ENCODE peak calls at places on chromosomes 16 and 17, in four cellular contexts. V is upper lobe of right lung, Y is cardiac fibroblast, P is lower lobe of right lung. F is an unnamed sample.

GRCh38 chr17:74813793-74814192 is 37.6 kb upstream of the NAT9 start:
- DNase-seq in P (no peak), Y (no peak), V (no peak), F (no peak)

GRCh38 chr16:75264999-75265910 is 13.8 kb upstream of the BCAR1 start:
- DNase-seq in Y (no peak), P (peak), V (peak), F (peak)

GRCh38 chr16:4945560-4946502 is 8.9 kb upstream of the PPL start:
- DNase-seq in V (peak), Y (peak), P (peak), F (no peak)

GRCh38 chr16:17416461-17417221 is 54.1 kb downstream of the XYLT1 start:
- DNase-seq in Y (peak), V (peak), P (peak), F (no peak)

GRCh38 chr16:27779719-27780161 is 229.8 kb downstream of the KATNIP start:
- DNase-seq in V (peak), Y (peak), P (peak), F (peak)

GRCh38 chr16:88533381-88533831 is 36.8 kb upstream of the ZC3H18 start:
- DNase-seq in P (peak), V (no peak), Y (peak), F (no peak)

GRCh38 chr16:30771726-30772125 is 9.6 kb downstream of the RNF40 start:
- DNase-seq in V (no peak), P (no peak), Y (no peak), F (no peak)

GRCh38 chr16:86294535-86294934 is 215.8 kb upstream of the FOXF1 start:
- DNase-seq in V (no peak), P (no peak), Y (no peak), F (no peak)

GRCh38 chr17:41771389-41772206 is 14.9 kb downstream of the JUP start:
- DNase-seq in P (no peak), V (no peak), Y (no peak), F (no peak)

GRCh38 chr16:30805370-30806169 is 18.6 kb upstream of the ZNF629 start:
- DNase-seq in P (peak), V (peak), Y (peak), F (peak)

GRCh38 chr16:86549076-86549892 is 5.8 kb downstream of the MTHFSD start:
- DNase-seq in Y (no peak), V (no peak), P (no peak), F (no peak)

GRCh38 chr17:29619251-29619650 is 3.5 kb downstream of the CORO6 start:
- DNase-seq in Y (peak), P (no peak), V (peak), F (no peak)

GRCh38 chr17:73690581-73691135 is 46.4 kb upstream of the SDK2 start:
- DNase-seq in Y (no peak), P (no peak), V (no peak), F (no peak)

GRCh38 chr17:35906559-35907265 is 23.9 kb downstream of the RDM1 start:
- DNase-seq in V (no peak), Y (peak), P (no peak), F (no peak)

GRCh38 chr16:86566966-86567700 is 504 bp downstream of the FOXC2 start:
- DNase-seq in P (no peak), V (no peak), Y (peak), F (peak)

GRCh38 chr16:5604770-5605169 is 507.2 kb upstream of the EEF2KMT start:
- DNase-seq in P (no peak), Y (no peak), V (no peak), F (no peak)

GRCh38 chr16:89045881-89046280 is 47.8 kb upstream of the ACSF3 start:
- DNase-seq in V (peak), Y (no peak), P (no peak), F (no peak)

GRCh38 chr16:68275611-68276191 is 11.4 kb downstream of the SLC7A6 start:
- DNase-seq in Y (no peak), V (no peak), P (no peak), F (no peak)

GRCh38 chr17:19753661-19754463 is 5.8 kb upstream of the ALDH3A1 start:
- DNase-seq in V (peak), P (peak), Y (no peak), F (no peak)

GRCh38 chr17:37273419-37274051 is 102.2 kb upstream of the C17orf78 start:
- DNase-seq in P (no peak), Y (peak), V (no peak), F (no peak)

GRCh38 chr17:66652840-66653507 is 181.9 kb upstream of the CACNG5 start:
- DNase-seq in V (no peak), P (no peak), Y (no peak), F (no peak)

GRCh38 chr17:81601525-81602120 is 35.3 kb downstream of the NPLOC4 start:
- DNase-seq in Y (peak), V (no peak), P (no peak), F (no peak)

GRCh38 chr16:67939507-67940435 is 3.1 kb upstream of the PSMB10 start:
- DNase-seq in Y (no peak), P (no peak), V (no peak), F (no peak)

GRCh38 chr16:66422366-66422765 is 4.7 kb upstream of the BEAN1 start:
- DNase-seq in V (no peak), Y (no peak), P (no peak), F (no peak)

GRCh38 chr17:39866013-39866730 is 1.8 kb upstream of the ZPBP2 start:
- DNase-seq in P (no peak), V (no peak), Y (no peak), F (no peak)

GRCh38 chr17:39861235-39861634 is 2.9 kb downstream of the IKZF3 start:
- DNase-seq in V (no peak), Y (no peak), P (no peak), F (no peak)

GRCh38 chr17:39867084-39867890 is 715 bp upstream of the ZPBP2 start:
- DNase-seq in V (no peak), Y (no peak), P (no peak), F (no peak)

GRCh38 chr17:39863244-39863917 is 731 bp downstream of the IKZF3 start:
- DNase-seq in Y (no peak), P (no peak), V (no peak), F (no peak)

DNA sequence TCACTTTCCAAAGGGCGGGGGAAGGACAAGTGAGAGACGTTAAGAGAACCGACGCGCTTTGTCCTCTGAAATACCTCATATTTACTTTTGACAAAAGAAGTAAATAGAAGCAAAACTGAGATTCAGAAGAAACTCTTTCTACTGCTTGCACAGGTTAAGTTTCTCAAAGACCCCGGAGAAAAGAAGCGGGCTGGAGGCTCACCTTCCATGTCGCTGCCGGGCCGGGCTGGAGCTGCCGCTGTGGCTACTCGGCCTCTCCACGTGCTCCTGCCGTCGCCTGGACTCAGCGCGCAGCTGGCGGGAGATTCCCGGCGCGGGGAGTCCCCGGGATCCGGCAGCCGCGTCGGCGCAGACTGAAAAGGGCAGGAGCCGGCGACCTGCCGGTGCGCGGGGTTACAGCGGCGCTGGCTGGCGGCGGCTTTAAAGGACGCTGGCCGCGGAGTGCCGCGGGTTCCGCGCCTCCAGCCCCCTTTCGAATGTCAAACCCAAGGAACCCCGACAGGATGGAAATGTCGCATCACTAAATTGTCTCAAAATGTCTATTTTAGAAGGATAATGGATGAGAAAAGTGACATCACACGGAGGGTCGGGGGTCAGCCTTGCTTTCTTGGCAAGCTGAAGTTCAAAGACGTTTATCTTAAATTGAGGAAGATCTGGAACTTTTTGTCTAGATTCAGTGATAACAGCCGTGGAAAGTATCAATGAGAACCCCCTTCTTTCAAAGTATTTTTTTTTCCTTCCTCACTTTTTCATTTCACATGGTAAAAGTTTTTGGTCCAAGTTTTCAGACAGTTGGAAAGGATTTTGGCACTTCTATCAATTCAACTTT is at the start of gene IKZF3:
- DNase-seq in V (peak), P (peak), Y (peak), F (peak)
- TF ChIP-seq CTCF in V (peak), P (peak), Y (no peak), F (no peak)

DNA sequence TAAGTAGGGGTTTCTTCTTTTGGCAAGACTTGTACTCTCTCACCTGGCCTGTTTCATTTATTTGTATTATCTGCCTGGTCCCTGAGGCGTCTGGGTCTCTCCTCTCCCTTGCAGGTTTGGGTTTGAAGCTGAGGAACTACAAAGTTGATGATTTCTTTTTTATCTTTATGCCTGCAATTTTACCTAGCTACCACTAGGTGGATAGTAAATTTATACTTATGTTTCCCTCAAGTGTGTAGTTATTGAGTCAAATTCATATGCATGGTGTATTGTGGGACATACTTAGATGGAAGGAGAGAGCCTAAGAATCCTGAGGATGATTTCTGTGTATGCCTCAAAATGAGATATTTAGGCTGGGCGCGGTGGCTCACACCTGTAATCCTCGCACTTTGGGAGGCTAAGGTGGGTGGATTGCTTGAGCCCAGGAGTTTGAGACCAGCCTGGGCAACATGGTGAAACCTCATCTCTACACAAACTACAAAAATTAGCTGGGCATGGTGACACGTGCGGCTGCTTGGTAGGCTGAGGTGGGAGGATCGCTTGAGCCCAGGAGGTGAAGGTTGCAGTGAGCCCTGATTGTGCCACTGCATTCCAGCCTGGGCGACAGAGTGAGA is 13.6 kb downstream of the TMEM98 start:
- DNase-seq in V (no peak), Y (no peak), P (no peak), F (no peak)
- TF ChIP-seq CTCF in V (peak), Y (peak), P (peak), F (peak)

GRCh38 chr17:50467114-50467854 is 1.4 kb downstream of the CHAD start:
- DNase-seq in V (no peak), P (no peak), Y (no peak), F (no peak)

GRCh38 chr17:50468120-50469004 is at the start of gene CHAD:
- DNase-seq in P (no peak), Y (no peak), V (no peak), F (no peak)

GRCh38 chr17:50466371-50467113 is 2.1 kb downstream of the CHAD start:
- DNase-seq in V (no peak), Y (no peak), P (no peak), F (no peak)

GRCh38 chr17:50469005-50469605 is 425 bp upstream of the CHAD start:
- DNase-seq in Y (no peak), V (no peak), P (no peak), F (no peak)

GRCh38 chr17:50467855-50468119 is 893 bp downstream of the CHAD start:
- DNase-seq in Y (no peak), P (no peak), V (no peak), F (no peak)
- TF ChIP-seq CTCF in Y (no peak), P (no peak), V (no peak), F (no peak)

GRCh38 chr17:18321309-18321708 is 6.2 kb downstream of the SMCR8 start:
- DNase-seq in P (no peak), V (no peak), Y (no peak), F (no peak)
- TF ChIP-seq CTCF in P (no peak), V (peak), Y (peak), F (no peak)

F was measured in mesothelial cell of epicardium.